ENCODE peak calls at places on chromosomes 6 and 20, in six cellular contexts. One of them, this sample, is unnamed.

GRCh38 chr6:156185113-156185512 is 592.1 kb upstream of the ARID1B start:
- DNase-seq in activated CD4-positive, alpha-beta T cell treated with anti-CD3 and anti-CD28 coated beads for 36 hours: no peak
- DNase-seq in iPS DF 19.7: no peak
- DNase-seq in fibroblast of gingiva: no peak
- DNase-seq in H4: no peak
- DNase-seq in mesendoderm: no peak
- DNase-seq in this sample: no peak

GRCh38 chr20:4894409-4894808 is 106.9 kb downstream of the SLC23A2 start:
- DNase-seq in fibroblast of gingiva: no peak
- DNase-seq in H4: no peak
- DNase-seq in mesendoderm: no peak
- DNase-seq in iPS DF 19.7: no peak
- DNase-seq in activated CD4-positive, alpha-beta T cell treated with anti-CD3 and anti-CD28 coated beads for 36 hours: no peak
- DNase-seq in this sample: no peak

GRCh38 chr20:60718743-60719142 is 533.3 kb upstream of the CDH4 start:
- DNase-seq in H4: no peak
- DNase-seq in mesendoderm: peak
- DNase-seq in fibroblast of gingiva: no peak
- DNase-seq in iPS DF 19.7: no peak
- DNase-seq in activated CD4-positive, alpha-beta T cell treated with anti-CD3 and anti-CD28 coated beads for 36 hours: peak
- DNase-seq in this sample: no peak

GRCh38 chr6:135243871-135244796 is 63.0 kb downstream of the MYB start:
- DNase-seq in activated CD4-positive, alpha-beta T cell treated with anti-CD3 and anti-CD28 coated beads for 36 hours: no peak
- DNase-seq in iPS DF 19.7: no peak
- DNase-seq in H4: no peak
- DNase-seq in mesendoderm: no peak
- DNase-seq in fibroblast of gingiva: no peak
- DNase-seq in this sample: no peak

GRCh38 chr20:15100506-15101160 is 763.2 kb upstream of the FLRT3 start:
- DNase-seq in H4: no peak
- DNase-seq in iPS DF 19.7: no peak
- DNase-seq in activated CD4-positive, alpha-beta T cell treated with anti-CD3 and anti-CD28 coated beads for 36 hours: no peak
- DNase-seq in fibroblast of gingiva: no peak
- DNase-seq in mesendoderm: no peak
- DNase-seq in this sample: no peak

GRCh38 chr20:31675828-31676533 is 38.3 kb downstream of the COX4I2 start:
- DNase-seq in fibroblast of gingiva: no peak
- DNase-seq in iPS DF 19.7: no peak
- DNase-seq in H4: no peak
- DNase-seq in mesendoderm: peak
- DNase-seq in activated CD4-positive, alpha-beta T cell treated with anti-CD3 and anti-CD28 coated beads for 36 hours: peak
- DNase-seq in this sample: no peak

GRCh38 chr6:3211681-3212080 is 15.8 kb downstream of the TUBB2B start:
- DNase-seq in mesendoderm: peak
- DNase-seq in activated CD4-positive, alpha-beta T cell treated with anti-CD3 and anti-CD28 coated beads for 36 hours: no peak
- DNase-seq in fibroblast of gingiva: peak
- DNase-seq in H4: peak
- DNase-seq in iPS DF 19.7: no peak
- DNase-seq in this sample: no peak

GRCh38 chr6:40359808-40360207 is 227.4 kb downstream of the LRFN2 start:
- DNase-seq in mesendoderm: peak
- DNase-seq in activated CD4-positive, alpha-beta T cell treated with anti-CD3 and anti-CD28 coated beads for 36 hours: no peak
- DNase-seq in iPS DF 19.7: peak
- DNase-seq in fibroblast of gingiva: no peak
- DNase-seq in H4: no peak
- DNase-seq in this sample: no peak

GRCh38 chr6:147194652-147195403 is 9.4 kb upstream of the STXBP5 start:
- DNase-seq in iPS DF 19.7: no peak
- DNase-seq in fibroblast of gingiva: peak
- DNase-seq in H4: no peak
- DNase-seq in mesendoderm: no peak
- DNase-seq in activated CD4-positive, alpha-beta T cell treated with anti-CD3 and anti-CD28 coated beads for 36 hours: no peak
- DNase-seq in this sample: peak

GRCh38 chr20:40675599-40676221 is 13.3 kb downstream of the MAFB start:
- DNase-seq in iPS DF 19.7: no peak
- DNase-seq in H4: no peak
- DNase-seq in fibroblast of gingiva: no peak
- DNase-seq in activated CD4-positive, alpha-beta T cell treated with anti-CD3 and anti-CD28 coated beads for 36 hours: no peak
- DNase-seq in mesendoderm: no peak
- DNase-seq in this sample: no peak

GRCh38 chr20:24913076-24913628 is 35.9 kb upstream of the CST7 start:
- DNase-seq in fibroblast of gingiva: no peak
- DNase-seq in iPS DF 19.7: no peak
- DNase-seq in mesendoderm: no peak
- DNase-seq in activated CD4-positive, alpha-beta T cell treated with anti-CD3 and anti-CD28 coated beads for 36 hours: no peak
- DNase-seq in H4: no peak
- DNase-seq in this sample: no peak

GRCh38 chr6:137849076-137849708 is 17.9 kb upstream of the TNFAIP3 start:
- DNase-seq in iPS DF 19.7: no peak
- DNase-seq in mesendoderm: no peak
- DNase-seq in activated CD4-positive, alpha-beta T cell treated with anti-CD3 and anti-CD28 coated beads for 36 hours: no peak
- DNase-seq in H4: no peak
- DNase-seq in fibroblast of gingiva: peak
- DNase-seq in this sample: no peak

GRCh38 chr6:111996159-111996558 is 57.7 kb upstream of the CCN6 start:
- DNase-seq in mesendoderm: no peak
- DNase-seq in activated CD4-positive, alpha-beta T cell treated with anti-CD3 and anti-CD28 coated beads for 36 hours: peak
- DNase-seq in iPS DF 19.7: no peak
- DNase-seq in H4: no peak
- DNase-seq in fibroblast of gingiva: no peak
- DNase-seq in this sample: no peak

GRCh38 chr6:14094721-14095120 is 22.9 kb upstream of the CD83 start:
- DNase-seq in fibroblast of gingiva: no peak
- DNase-seq in H4: no peak
- DNase-seq in iPS DF 19.7: no peak
- DNase-seq in activated CD4-positive, alpha-beta T cell treated with anti-CD3 and anti-CD28 coated beads for 36 hours: no peak
- DNase-seq in mesendoderm: peak
- DNase-seq in this sample: no peak

GRCh38 chr20:57122481-57123138 is 143.8 kb downstream of the BMP7 start:
- DNase-seq in fibroblast of gingiva: no peak
- DNase-seq in iPS DF 19.7: no peak
- DNase-seq in H4: no peak
- DNase-seq in activated CD4-positive, alpha-beta T cell treated with anti-CD3 and anti-CD28 coated beads for 36 hours: no peak
- DNase-seq in mesendoderm: no peak
- DNase-seq in this sample: no peak

GRCh38 chr6:125224236-125224861 is 70.8 kb downstream of the TPD52L1 start:
- DNase-seq in fibroblast of gingiva: no peak
- DNase-seq in activated CD4-positive, alpha-beta T cell treated with anti-CD3 and anti-CD28 coated beads for 36 hours: no peak
- DNase-seq in H4: no peak
- DNase-seq in iPS DF 19.7: no peak
- DNase-seq in mesendoderm: no peak
- DNase-seq in this sample: no peak

GRCh38 chr20:890671-891070 is 25.5 kb downstream of the ANGPT4 start:
- DNase-seq in H4: no peak
- DNase-seq in activated CD4-positive, alpha-beta T cell treated with anti-CD3 and anti-CD28 coated beads for 36 hours: no peak
- DNase-seq in fibroblast of gingiva: no peak
- DNase-seq in mesendoderm: no peak
- DNase-seq in iPS DF 19.7: no peak
- DNase-seq in this sample: no peak

GRCh38 chr6:157428418-157429202 is 47.6 kb downstream of the ZDHHC14 start:
- DNase-seq in activated CD4-positive, alpha-beta T cell treated with anti-CD3 and anti-CD28 coated beads for 36 hours: peak
- DNase-seq in fibroblast of gingiva: no peak
- DNase-seq in H4: no peak
- DNase-seq in mesendoderm: peak
- DNase-seq in iPS DF 19.7: no peak
- DNase-seq in this sample: peak

GRCh38 chr20:4978050-4978918 is 23.0 kb downstream of the SLC23A2 start:
- DNase-seq in mesendoderm: no peak
- DNase-seq in fibroblast of gingiva: no peak
- DNase-seq in iPS DF 19.7: no peak
- DNase-seq in H4: no peak
- DNase-seq in activated CD4-positive, alpha-beta T cell treated with anti-CD3 and anti-CD28 coated beads for 36 hours: no peak
- DNase-seq in this sample: peak

GRCh38 chr6:168207421-168208175 is 112.0 kb downstream of the DACT2 start:
- DNase-seq in H4: no peak
- DNase-seq in mesendoderm: no peak
- DNase-seq in fibroblast of gingiva: no peak
- DNase-seq in activated CD4-positive, alpha-beta T cell treated with anti-CD3 and anti-CD28 coated beads for 36 hours: no peak
- DNase-seq in iPS DF 19.7: no peak
- DNase-seq in this sample: no peak

GRCh38 chr6:108295676-108296075 is 822 bp downstream of the AFG1L start:
- DNase-seq in H4: no peak
- DNase-seq in mesendoderm: no peak
- DNase-seq in fibroblast of gingiva: no peak
- DNase-seq in iPS DF 19.7: no peak
- DNase-seq in activated CD4-positive, alpha-beta T cell treated with anti-CD3 and anti-CD28 coated beads for 36 hours: no peak
- DNase-seq in this sample: no peak

GRCh38 chr20:9214676-9215075 is 145.8 kb downstream of the PLCB4 start:
- DNase-seq in fibroblast of gingiva: peak
- DNase-seq in iPS DF 19.7: no peak
- DNase-seq in mesendoderm: no peak
- DNase-seq in activated CD4-positive, alpha-beta T cell treated with anti-CD3 and anti-CD28 coated beads for 36 hours: no peak
- DNase-seq in H4: peak
- DNase-seq in this sample: no peak

GRCh38 chr6:16320533-16321340 is 82.3 kb downstream of the GMPR start:
- DNase-seq in mesendoderm: no peak
- DNase-seq in H4: no peak
- DNase-seq in iPS DF 19.7: no peak
- DNase-seq in fibroblast of gingiva: peak
- DNase-seq in activated CD4-positive, alpha-beta T cell treated with anti-CD3 and anti-CD28 coated beads for 36 hours: no peak
- DNase-seq in this sample: no peak

This sample was measured in Caki2.